ENCODE peak calls at places on chromosomes 2 and 18, in four cellular contexts. One of them, this sample, is unnamed.

GRCh38 chr2:241769819-241770184 is 6.8 kb upstream of the GAL3ST2 start:
- DNase-seq in K562: peak
- DNase-seq in GM12878: no peak
- DNase-seq in HL-60: no peak
- DNase-seq in this sample: no peak

GRCh38 chr2:29562896-29563295 is 358.5 kb downstream of the ALK start:
- DNase-seq in GM12878: no peak
- DNase-seq in HL-60: no peak
- DNase-seq in K562: no peak
- DNase-seq in this sample: no peak

GRCh38 chr2:173862612-173863217 is 102.5 kb downstream of the SP3 start:
- DNase-seq in K562: no peak
- DNase-seq in HL-60: no peak
- DNase-seq in GM12878: no peak
- DNase-seq in this sample: no peak

GRCh38 chr2:224268441-224268840 is 133.5 kb downstream of the FAM124B start:
- DNase-seq in K562: no peak
- DNase-seq in HL-60: no peak
- DNase-seq in GM12878: no peak
- DNase-seq in this sample: no peak

GRCh38 chr2:218722876-218723477 is 12.3 kb downstream of the TTLL4 start:
- DNase-seq in HL-60: peak
- DNase-seq in GM12878: no peak
- DNase-seq in K562: no peak
- DNase-seq in this sample: no peak

GRCh38 chr2:57434952-57435351 is 611.7 kb upstream of the VRK2 start:
- DNase-seq in GM12878: no peak
- DNase-seq in K562: no peak
- DNase-seq in HL-60: no peak
- DNase-seq in this sample: no peak

GRCh38 chr2:206083602-206084467 is 2.1 kb downstream of the INO80D start:
- DNase-seq in GM12878: peak
- DNase-seq in HL-60: peak
- DNase-seq in K562: no peak
- DNase-seq in this sample: no peak

GRCh38 chr18:79955302-79956075 is 4.0 kb upstream of the SLC66A2 start:
- DNase-seq in GM12878: no peak
- DNase-seq in K562: no peak
- DNase-seq in HL-60: no peak
- DNase-seq in this sample: no peak

GRCh38 chr2:198890490-198890889 is 567.2 kb downstream of the SATB2 start:
- DNase-seq in HL-60: no peak
- DNase-seq in K562: no peak
- DNase-seq in GM12878: no peak
- DNase-seq in this sample: no peak

GRCh38 chr2:239893236-239893515 is 132.0 kb downstream of the NDUFA10 start:
- DNase-seq in GM12878: no peak
- DNase-seq in HL-60: no peak
- DNase-seq in K562: peak
- DNase-seq in this sample: no peak

GRCh38 chr18:45109271-45109670 is 428.6 kb downstream of the SETBP1 start:
- DNase-seq in HL-60: no peak
- DNase-seq in K562: no peak
- DNase-seq in GM12878: no peak
- DNase-seq in this sample: no peak

GRCh38 chr2:156396126-156396525 is 40.1 kb upstream of the GPD2 start:
- DNase-seq in HL-60: peak
- DNase-seq in K562: no peak
- DNase-seq in GM12878: peak
- DNase-seq in this sample: no peak

GRCh38 chr2:178315488-178315948 is 121.2 kb downstream of the OSBPL6 start:
- DNase-seq in GM12878: no peak
- DNase-seq in HL-60: no peak
- DNase-seq in K562: no peak
- DNase-seq in this sample: no peak

GRCh38 chr2:234570476-234570875 is 73.6 kb upstream of the ARL4C start:
- DNase-seq in K562: no peak
- DNase-seq in GM12878: no peak
- DNase-seq in HL-60: no peak
- DNase-seq in this sample: no peak

GRCh38 chr2:196372811-196373664 is 201.7 kb upstream of the STK17B start:
- DNase-seq in K562: no peak
- DNase-seq in HL-60: no peak
- DNase-seq in GM12878: no peak
- DNase-seq in this sample: no peak

GRCh38 chr2:28445448-28446258 is 50.2 kb upstream of the PLB1 start:
- DNase-seq in HL-60: no peak
- DNase-seq in K562: peak
- DNase-seq in GM12878: no peak
- DNase-seq in this sample: no peak

GRCh38 chr2:36369711-36370110 is 14.1 kb downstream of the CRIM1 start:
- DNase-seq in K562: no peak
- DNase-seq in GM12878: no peak
- DNase-seq in HL-60: no peak
- DNase-seq in this sample: no peak

GRCh38 chr2:239858179-239858578 is 167.0 kb downstream of the NDUFA10 start:
- DNase-seq in HL-60: no peak
- DNase-seq in K562: no peak
- DNase-seq in GM12878: no peak
- DNase-seq in this sample: no peak

GRCh38 chr18:12944724-12945123 is 3.1 kb upstream of the SEH1L start:
- DNase-seq in GM12878: no peak
- DNase-seq in K562: no peak
- DNase-seq in HL-60: peak
- DNase-seq in this sample: no peak

GRCh38 chr2:209495855-209496585 is 72.2 kb downstream of the MAP2 start:
- DNase-seq in HL-60: no peak
- DNase-seq in GM12878: no peak
- DNase-seq in K562: no peak
- DNase-seq in this sample: no peak

GRCh38 chr2:140200307-140200706 is 1420.1 kb upstream of the NXPH2 start:
- DNase-seq in GM12878: no peak
- DNase-seq in K562: no peak
- DNase-seq in HL-60: no peak
- DNase-seq in this sample: no peak

GRCh38 chr2:134594399-134594798 is 124.4 kb downstream of the TMEM163 start:
- DNase-seq in HL-60: no peak
- DNase-seq in K562: no peak
- DNase-seq in GM12878: no peak
- DNase-seq in this sample: no peak

GRCh38 chr2:60553992-60554648 is 666 bp upstream of the BCL11A start:
- DNase-seq in GM12878: no peak
- DNase-seq in K562: peak
- DNase-seq in HL-60: peak
- DNase-seq in this sample: no peak

GRCh38 chr2:157304811-157305712 is 20.6 kb downstream of the ERMN start:
- DNase-seq in HL-60: no peak
- DNase-seq in GM12878: no peak
- DNase-seq in K562: no peak
- DNase-seq in this sample: no peak

GRCh38 chr2:175366814-175367213 is 185.3 kb upstream of the ATP5MC3 start:
- DNase-seq in K562: peak
- DNase-seq in HL-60: peak
- DNase-seq in GM12878: peak
- DNase-seq in this sample: peak

GRCh38 chr2:27191107-27191829 is 20.6 kb upstream of the ATRAID start:
- DNase-seq in HL-60: peak
- DNase-seq in GM12878: no peak
- DNase-seq in K562: peak
- DNase-seq in this sample: peak

GRCh38 chr2:70790079-70790963 is at the start of gene FIGLA:
- DNase-seq in GM12878: no peak
- DNase-seq in K562: no peak
- DNase-seq in HL-60: no peak
- DNase-seq in this sample: no peak

GRCh38 chr2:43343573-43344304 is 117.3 kb upstream of the ZFP36L2 start:
- DNase-seq in K562: no peak
- DNase-seq in HL-60: no peak
- DNase-seq in GM12878: no peak
- DNase-seq in this sample: no peak

GRCh38 chr18:48713302-48713701 is 174.5 kb downstream of the CTIF start:
- DNase-seq in GM12878: no peak
- DNase-seq in HL-60: no peak
- DNase-seq in K562: no peak
- DNase-seq in this sample: no peak

GRCh38 chr18:68267583-68267982 is 447.3 kb downstream of the TMX3 start:
- DNase-seq in GM12878: no peak
- DNase-seq in HL-60: no peak
- DNase-seq in K562: no peak
- DNase-seq in this sample: no peak

GRCh38 chr2:71546777-71547281 is 93.5 kb downstream of the DYSF start:
- DNase-seq in HL-60: no peak
- DNase-seq in GM12878: no peak
- DNase-seq in K562: no peak
- DNase-seq in this sample: no peak

GRCh38 chr2:217467331-217467730 is 535.5 kb downstream of the TNS1 start:
- DNase-seq in GM12878: no peak
- DNase-seq in K562: no peak
- DNase-seq in HL-60: no peak
- DNase-seq in this sample: no peak

GRCh38 chr2:174750923-174751441 is 13.3 kb downstream of the CHRNA1 start:
- DNase-seq in GM12878: peak
- DNase-seq in K562: no peak
- DNase-seq in HL-60: no peak
- DNase-seq in this sample: no peak

GRCh38 chr2:128327180-128327964 is 8.7 kb upstream of the HS6ST1 start:
- DNase-seq in K562: no peak
- DNase-seq in HL-60: no peak
- DNase-seq in GM12878: no peak
- DNase-seq in this sample: no peak

GRCh38 chr18:67282796-67283195 is 233.7 kb downstream of the DSEL start:
- DNase-seq in GM12878: no peak
- DNase-seq in K562: no peak
- DNase-seq in HL-60: no peak
- DNase-seq in this sample: no peak

GRCh38 chr2:109460553-109461324 is 153.0 kb downstream of the SEPTIN10 start:
- DNase-seq in GM12878: no peak
- DNase-seq in HL-60: no peak
- DNase-seq in K562: no peak
- DNase-seq in this sample: no peak

GRCh38 chr2:237410949-237411635 is 2.9 kb downstream of the COL6A3 start:
- DNase-seq in HL-60: no peak
- DNase-seq in K562: no peak
- DNase-seq in GM12878: no peak
- DNase-seq in this sample: no peak

GRCh38 chr2:237414056-237414661 is at the start of gene COL6A3:
- DNase-seq in HL-60: no peak
- DNase-seq in GM12878: no peak
- DNase-seq in K562: no peak
- DNase-seq in this sample: no peak

GRCh38 chr2:237412646-237413292 is 1.2 kb downstream of the COL6A3 start:
- DNase-seq in K562: no peak
- DNase-seq in HL-60: no peak
- DNase-seq in GM12878: no peak
- DNase-seq in this sample: no peak

GRCh38 chr2:237413293-237414055 is 490 bp downstream of the COL6A3 start:
- DNase-seq in HL-60: no peak
- DNase-seq in GM12878: no peak
- DNase-seq in K562: no peak
- DNase-seq in this sample: no peak

GRCh38 chr2:237411683-237412349 is 2.1 kb downstream of the COL6A3 start:
- DNase-seq in K562: no peak
- DNase-seq in HL-60: no peak
- DNase-seq in GM12878: no peak
- DNase-seq in this sample: no peak
- TF ChIP-seq POLR2AphosphoS5 in K562: no peak
- TF ChIP-seq POLR2AphosphoS5 in HL-60: no peak
- TF ChIP-seq POLR2AphosphoS5 in GM12878: no peak
- TF ChIP-seq POLR2AphosphoS5 in this sample: no peak

GRCh38 chr18:73189718-73190117 is 321.9 kb upstream of the NETO1 start:
- DNase-seq in GM12878: no peak
- DNase-seq in HL-60: no peak
- DNase-seq in K562: no peak
- DNase-seq in this sample: no peak
- TF ChIP-seq SPI1 in GM12878: no peak
- TF ChIP-seq SPI1 in HL-60: no peak
- TF ChIP-seq SPI1 in K562: no peak
- TF ChIP-seq SPI1 in this sample: no peak

GRCh38 chr18:158128-159036 is at the start of gene USP14:
- DNase-seq in HL-60: peak
- DNase-seq in GM12878: peak
- DNase-seq in K562: peak
- DNase-seq in this sample: peak
- TF ChIP-seq POLR2AphosphoS5 in HL-60: peak
- TF ChIP-seq POLR2AphosphoS5 in GM12878: peak
- TF ChIP-seq POLR2AphosphoS5 in K562: no peak
- TF ChIP-seq POLR2AphosphoS5 in this sample: no peak

DNA sequence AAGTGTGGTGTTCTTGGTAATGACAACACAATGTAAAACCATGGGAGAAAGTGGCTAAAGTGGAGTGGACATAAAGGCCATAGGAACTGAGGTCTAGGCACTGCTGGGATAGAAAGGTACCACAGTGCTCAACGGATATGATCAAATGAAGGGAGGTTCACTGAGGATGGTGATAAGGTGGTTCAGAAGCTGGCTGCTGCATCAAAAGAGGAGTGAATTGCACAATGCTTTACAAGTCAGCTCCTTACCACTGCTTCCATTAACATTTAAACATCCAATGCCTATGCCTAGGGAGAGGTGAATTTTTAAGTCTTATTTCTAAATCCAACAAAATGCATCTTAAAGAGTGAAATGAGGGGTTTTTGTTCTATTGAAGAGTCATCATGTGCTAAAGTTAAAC is 100.1 kb upstream of the ITGB6 start:
- DNase-seq in GM12878: no peak
- DNase-seq in HL-60: no peak
- DNase-seq in K562: no peak
- DNase-seq in this sample: no peak
- TF ChIP-seq SPI1 in GM12878: no peak
- TF ChIP-seq SPI1 in HL-60: no peak
- TF ChIP-seq SPI1 in K562: no peak
- TF ChIP-seq SPI1 in this sample: no peak

GRCh38 chr2:201972621-201973255 is 60.9 kb upstream of the FZD7 start:
- DNase-seq in GM12878: no peak
- DNase-seq in HL-60: no peak
- DNase-seq in K562: no peak
- DNase-seq in this sample: no peak
- TF ChIP-seq POLR2AphosphoS5 in GM12878: no peak
- TF ChIP-seq POLR2AphosphoS5 in HL-60: no peak
- TF ChIP-seq POLR2AphosphoS5 in K562: no peak
- TF ChIP-seq POLR2AphosphoS5 in this sample: no peak

This sample was measured in GM12891.